ENCODE peak calls at places on chromosomes 3 and 15, in five cellular contexts. K is substantia nigra, W is Calu3, Y is myocyte, J is colonic mucosa. B is an unnamed sample.

GRCh38 chr3:67595424-67595823 is 59.0 kb downstream of the SUCLG2 start:
- DNase-seq in K (no peak), W (no peak), Y (no peak), J (no peak), B (no peak)

GRCh38 chr3:66322436-66322835 is 101.6 kb downstream of the SLC25A26 start:
- DNase-seq in K (no peak), W (no peak), Y (peak), J (no peak), B (no peak)

GRCh38 chr3:150251187-150251592 is 156.9 kb upstream of the TSC22D2 start:
- DNase-seq in K (no peak), W (no peak), Y (no peak), J (no peak), B (no peak)

GRCh38 chr3:4852780-4853748 is 126.2 kb upstream of the BHLHE40 start:
- DNase-seq in K (no peak), W (no peak), Y (peak), J (no peak), B (no peak)

GRCh38 chr3:170044795-170045244 is 7.0 kb downstream of the GPR160 start:
- DNase-seq in K (no peak), W (no peak), Y (no peak), J (peak), B (no peak)

GRCh38 chr3:105431171-105431570 is 64.5 kb downstream of the ALCAM start:
- DNase-seq in K (no peak), W (no peak), Y (no peak), J (no peak), B (no peak)

GRCh38 chr3:142947352-142947751 is 16.1 kb downstream of the PAQR9 start:
- DNase-seq in K (no peak), W (peak), Y (no peak), J (no peak), B (no peak)

GRCh38 chr3:16476636-16477035 is 36.9 kb downstream of the RFTN1 start:
- DNase-seq in K (no peak), W (no peak), Y (no peak), J (no peak), B (no peak)

GRCh38 chr15:68304611-68305337 is 27.2 kb downstream of the FEM1B start:
- DNase-seq in K (no peak), W (no peak), Y (no peak), J (peak), B (peak)

GRCh38 chr3:128123231-128123537 is 428 bp downstream of the RUVBL1 start:
- DNase-seq in K (no peak), W (no peak), Y (no peak), J (no peak), B (no peak)

GRCh38 chr3:106629215-106629832 is 747.9 kb upstream of the CCDC54 start:
- DNase-seq in K (no peak), W (no peak), Y (no peak), J (no peak), B (no peak)

GRCh38 chr3:151918253-151919029 is 45.0 kb downstream of the SUCNR1 start:
- DNase-seq in K (no peak), W (no peak), Y (peak), J (no peak), B (no peak)

GRCh38 chr15:87492321-87492720 is 764.2 kb downstream of the NTRK3 start:
- DNase-seq in K (no peak), W (no peak), Y (no peak), J (no peak), B (no peak)

GRCh38 chr3:184233127-184233843 is 3.9 kb downstream of the VWA5B2 start:
- DNase-seq in K (no peak), W (no peak), Y (no peak), J (no peak), B (no peak)

GRCh38 chr3:65343736-65344135 is 655.9 kb upstream of the ADAMTS9 start:
- DNase-seq in K (no peak), W (no peak), Y (no peak), J (no peak), B (no peak)

GRCh38 chr15:41983621-41984571 is 11.5 kb upstream of the EHD4 start:
- DNase-seq in K (no peak), W (no peak), Y (no peak), J (no peak), B (no peak)

GRCh38 chr3:13463618-13464400 is 16.3 kb upstream of the HDAC11 start:
- DNase-seq in K (no peak), W (no peak), Y (peak), J (no peak), B (no peak)

GRCh38 chr15:38253448-38253847 is 812 bp downstream of the SPRED1 start:
- DNase-seq in K (no peak), W (no peak), Y (peak), J (peak), B (no peak)

GRCh38 chr3:193824365-193824764 is 231.4 kb downstream of the OPA1 start:
- DNase-seq in K (no peak), W (no peak), Y (no peak), J (peak), B (no peak)

GRCh38 chr15:50415752-50416404 is 8.3 kb upstream of the USP8 start:
- DNase-seq in K (no peak), W (no peak), Y (peak), J (no peak), B (no peak)

GRCh38 chr3:21174461-21174860 is 576.5 kb downstream of the ZNF385D start:
- DNase-seq in K (no peak), W (no peak), Y (no peak), J (no peak), B (no peak)

GRCh38 chr3:138646527-138646926 is 38.0 kb downstream of the FAIM start:
- DNase-seq in K (no peak), W (no peak), Y (no peak), J (no peak), B (no peak)

GRCh38 chr3:195297446-195297845 is 26.5 kb upstream of the XXYLT1 start:
- DNase-seq in K (no peak), W (no peak), Y (no peak), J (no peak), B (no peak)

GRCh38 chr3:49199900-49200281 is 28.5 kb downstream of the KLHDC8B start:
- DNase-seq in K (no peak), W (no peak), Y (no peak), J (no peak), B (no peak)

GRCh38 chr15:38547255-38547997 is 17.2 kb downstream of the RASGRP1 start:
- DNase-seq in K (no peak), W (no peak), Y (peak), J (no peak), B (no peak)

GRCh38 chr15:77096131-77096530 is 25.2 kb upstream of the TSPAN3 start:
- DNase-seq in K (no peak), W (no peak), Y (no peak), J (no peak), B (no peak)

GRCh38 chr3:4582634-4583033 is 89.5 kb downstream of the ITPR1 start:
- DNase-seq in K (no peak), W (no peak), Y (no peak), J (no peak), B (no peak)

GRCh38 chr3:184773341-184774186 is 38.4 kb upstream of the VPS8 start:
- DNase-seq in K (no peak), W (no peak), Y (no peak), J (no peak), B (no peak)

GRCh38 chr3:155426524-155427230 is 133.2 kb upstream of the STRIT1 start:
- DNase-seq in K (no peak), W (no peak), Y (no peak), J (no peak), B (no peak)

GRCh38 chr3:46892285-46893145 is 15.0 kb downstream of the PTH1R start:
- DNase-seq in K (peak), W (peak), Y (peak), J (peak), B (no peak)

GRCh38 chr3:187616307-187616939 is 53.8 kb downstream of the SST start:
- DNase-seq in K (peak), W (peak), Y (peak), J (peak), B (peak)